ENCODE peak calls at places on chromosomes 7 and 10, in five cellular contexts. U is pons, Q is NCI-H1105, R is tibial artery, G is Calu3. B is an unnamed sample.

GRCh38 chr10:95264227-95265051 is 26.4 kb downstream of the PDLIM1 start:
- DNase-seq in G (peak; percentile 34), R (no peak), U (no peak), Q (no peak), B (no peak)

GRCh38 chr7:151245360-151246160 is 2.9 kb downstream of the SMARCD3 start:
- DNase-seq in R (no peak), G (peak; percentile 55), Q (no peak), U (no peak), B (no peak)

GRCh38 chr7:76257973-76258372 is 44.5 kb upstream of the HSPB1 start:
- DNase-seq in G (no peak), Q (no peak), R (no peak), U (no peak), B (no peak)

GRCh38 chr7:146956853-146957252 is 840.3 kb downstream of the CNTNAP2 start:
- DNase-seq in Q (peak; percentile 79), R (no peak), G (no peak), U (no peak), B (no peak)

GRCh38 chr10:17216901-17217395 is 11.1 kb upstream of the VIM start:
- DNase-seq in G (no peak), U (no peak), R (no peak), Q (no peak), B (no peak)

GRCh38 chr7:131552053-131552452 is 4.4 kb downstream of the PODXL start:
- DNase-seq in R (no peak), Q (no peak), G (no peak), U (no peak), B (no peak)

GRCh38 chr7:16492513-16493062 is 27.1 kb upstream of the SOSTDC1 start:
- DNase-seq in R (no peak), U (peak; percentile 7), G (peak; percentile 17), Q (no peak), B (no peak)

GRCh38 chr7:137592232-137592896 is 248.8 kb upstream of the PTN start:
- DNase-seq in Q (peak; percentile 36), G (peak; percentile 71), R (no peak), U (peak; percentile 76), B (peak; percentile 63)

GRCh38 chr7:3688061-3688460 is 387.0 kb downstream of the SDK1 start:
- DNase-seq in U (no peak), G (no peak), R (no peak), Q (no peak), B (no peak)

GRCh38 chr7:89685287-89685686 is 469.0 kb upstream of the STEAP1 start:
- DNase-seq in U (no peak), G (no peak), R (no peak), Q (no peak), B (no peak)

GRCh38 chr7:1922870-1923236 is 252.8 kb downstream of the ELFN1 start:
- DNase-seq in G (no peak), Q (no peak), U (no peak), R (no peak), B (no peak)

B was measured in globus pallidus.